ENCODE peak calls at places on chromosomes 13 and 19, in eight cellular contexts. One of them, this sample, is unnamed.

GRCh38 chr13:99900960-99901359 is 70.6 kb downstream of the ZIC5 start:
- DNase-seq in cardiac muscle cell: no peak
- DNase-seq in CD8-positive, alpha-beta T cell: no peak
- DNase-seq in H1: no peak
- DNase-seq in NCI-H2107: no peak
- DNase-seq in IMR-90: no peak
- DNase-seq in T follicular helper cell: no peak
- DNase-seq in T-cell: no peak
- DNase-seq in this sample: no peak

GRCh38 chr19:42596391-42597071 is 1.8 kb upstream of the CEACAM8 start:
- DNase-seq in IMR-90: no peak
- DNase-seq in CD8-positive, alpha-beta T cell: peak
- DNase-seq in cardiac muscle cell: peak
- DNase-seq in NCI-H2107: no peak
- DNase-seq in T-cell: no peak
- DNase-seq in H1: peak
- DNase-seq in T follicular helper cell: peak
- DNase-seq in this sample: peak

GRCh38 chr19:15262011-15262410 is 29.8 kb upstream of the EPHX3 start:
- DNase-seq in CD8-positive, alpha-beta T cell: no peak
- DNase-seq in IMR-90: no peak
- DNase-seq in NCI-H2107: no peak
- DNase-seq in cardiac muscle cell: no peak
- DNase-seq in T follicular helper cell: no peak
- DNase-seq in H1: no peak
- DNase-seq in T-cell: no peak
- DNase-seq in this sample: no peak

GRCh38 chr13:109655206-109655600 is 131.2 kb downstream of the IRS2 start:
- DNase-seq in CD8-positive, alpha-beta T cell: no peak
- DNase-seq in T-cell: no peak
- DNase-seq in IMR-90: no peak
- DNase-seq in cardiac muscle cell: peak
- DNase-seq in T follicular helper cell: no peak
- DNase-seq in H1: no peak
- DNase-seq in NCI-H2107: no peak
- DNase-seq in this sample: peak

GRCh38 chr19:1469936-1470863 is 8.8 kb downstream of the C19orf25 start:
- DNase-seq in H1: peak
- DNase-seq in NCI-H2107: no peak
- DNase-seq in T-cell: peak
- DNase-seq in cardiac muscle cell: no peak
- DNase-seq in IMR-90: no peak
- DNase-seq in T follicular helper cell: peak
- DNase-seq in CD8-positive, alpha-beta T cell: peak
- DNase-seq in this sample: no peak

GRCh38 chr13:31022491-31022890 is 90.0 kb downstream of the TEX26 start:
- DNase-seq in IMR-90: no peak
- DNase-seq in cardiac muscle cell: no peak
- DNase-seq in NCI-H2107: no peak
- DNase-seq in CD8-positive, alpha-beta T cell: no peak
- DNase-seq in T follicular helper cell: no peak
- DNase-seq in H1: no peak
- DNase-seq in T-cell: no peak
- DNase-seq in this sample: no peak

GRCh38 chr19:38506723-38507550 is 73.4 kb downstream of the RYR1 start:
- DNase-seq in T-cell: peak
- DNase-seq in cardiac muscle cell: peak
- DNase-seq in CD8-positive, alpha-beta T cell: peak
- DNase-seq in NCI-H2107: no peak
- DNase-seq in IMR-90: no peak
- DNase-seq in T follicular helper cell: peak
- DNase-seq in H1: peak
- DNase-seq in this sample: peak

GRCh38 chr13:87779451-87779850 is 108.3 kb downstream of the SLITRK5 start:
- DNase-seq in H1: no peak
- DNase-seq in T-cell: no peak
- DNase-seq in IMR-90: no peak
- DNase-seq in NCI-H2107: no peak
- DNase-seq in cardiac muscle cell: no peak
- DNase-seq in CD8-positive, alpha-beta T cell: no peak
- DNase-seq in T follicular helper cell: no peak
- DNase-seq in this sample: no peak

GRCh38 chr13:51895906-51896888 is 34.4 kb downstream of the CCDC70 start:
- DNase-seq in IMR-90: peak
- DNase-seq in NCI-H2107: no peak
- DNase-seq in cardiac muscle cell: peak
- DNase-seq in H1: peak
- DNase-seq in T-cell: peak
- DNase-seq in T follicular helper cell: peak
- DNase-seq in CD8-positive, alpha-beta T cell: peak
- DNase-seq in this sample: peak

GRCh38 chr19:33344611-33345010 is 28.9 kb upstream of the CEBPG start:
- DNase-seq in T-cell: no peak
- DNase-seq in cardiac muscle cell: no peak
- DNase-seq in T follicular helper cell: no peak
- DNase-seq in IMR-90: no peak
- DNase-seq in NCI-H2107: no peak
- DNase-seq in H1: no peak
- DNase-seq in CD8-positive, alpha-beta T cell: no peak
- DNase-seq in this sample: no peak

GRCh38 chr13:37869756-37870488 is at the start of gene TRPC4:
- DNase-seq in T follicular helper cell: no peak
- DNase-seq in cardiac muscle cell: peak
- DNase-seq in H1: peak
- DNase-seq in IMR-90: peak
- DNase-seq in T-cell: no peak
- DNase-seq in CD8-positive, alpha-beta T cell: no peak
- DNase-seq in NCI-H2107: no peak
- DNase-seq in this sample: peak

GRCh38 chr19:29521291-29522075 is 4.3 kb upstream of the VSTM2B start:
- DNase-seq in CD8-positive, alpha-beta T cell: no peak
- DNase-seq in cardiac muscle cell: no peak
- DNase-seq in NCI-H2107: no peak
- DNase-seq in T-cell: no peak
- DNase-seq in T follicular helper cell: no peak
- DNase-seq in IMR-90: no peak
- DNase-seq in H1: no peak
- DNase-seq in this sample: no peak

GRCh38 chr19:31502536-31503170 is 153.4 kb upstream of the TSHZ3 start:
- DNase-seq in NCI-H2107: no peak
- DNase-seq in cardiac muscle cell: no peak
- DNase-seq in T-cell: no peak
- DNase-seq in T follicular helper cell: no peak
- DNase-seq in H1: peak
- DNase-seq in IMR-90: no peak
- DNase-seq in CD8-positive, alpha-beta T cell: no peak
- DNase-seq in this sample: no peak

GRCh38 chr19:3045885-3046603 is 16.3 kb downstream of the TLE5 start:
- DNase-seq in CD8-positive, alpha-beta T cell: no peak
- DNase-seq in H1: peak
- DNase-seq in NCI-H2107: no peak
- DNase-seq in T-cell: no peak
- DNase-seq in IMR-90: no peak
- DNase-seq in T follicular helper cell: no peak
- DNase-seq in cardiac muscle cell: no peak
- DNase-seq in this sample: no peak

GRCh38 chr13:76937416-76937815 is 10.9 kb upstream of the ACOD1 start:
- DNase-seq in NCI-H2107: no peak
- DNase-seq in IMR-90: peak
- DNase-seq in H1: no peak
- DNase-seq in T follicular helper cell: no peak
- DNase-seq in T-cell: no peak
- DNase-seq in cardiac muscle cell: peak
- DNase-seq in CD8-positive, alpha-beta T cell: no peak
- DNase-seq in this sample: no peak

GRCh38 chr13:30124131-30124768 is 183.1 kb downstream of the KATNAL1 start:
- DNase-seq in CD8-positive, alpha-beta T cell: no peak
- DNase-seq in T-cell: no peak
- DNase-seq in H1: no peak
- DNase-seq in cardiac muscle cell: no peak
- DNase-seq in IMR-90: no peak
- DNase-seq in NCI-H2107: no peak
- DNase-seq in T follicular helper cell: no peak
- DNase-seq in this sample: no peak

GRCh38 chr19:403221-404036 is 5.5 kb downstream of the C2CD4C start:
- DNase-seq in T-cell: no peak
- DNase-seq in NCI-H2107: no peak
- DNase-seq in cardiac muscle cell: no peak
- DNase-seq in CD8-positive, alpha-beta T cell: no peak
- DNase-seq in H1: peak
- DNase-seq in IMR-90: no peak
- DNase-seq in T follicular helper cell: no peak
- DNase-seq in this sample: no peak

GRCh38 chr19:2270157-2270571 is 11.8 kb downstream of the PEAK3 start:
- DNase-seq in T-cell: no peak
- DNase-seq in IMR-90: no peak
- DNase-seq in CD8-positive, alpha-beta T cell: peak
- DNase-seq in cardiac muscle cell: no peak
- DNase-seq in T follicular helper cell: no peak
- DNase-seq in NCI-H2107: no peak
- DNase-seq in H1: no peak
- DNase-seq in this sample: peak

GRCh38 chr19:18292810-18293641 is 11.6 kb upstream of the JUND start:
- DNase-seq in T follicular helper cell: no peak
- DNase-seq in cardiac muscle cell: peak
- DNase-seq in H1: peak
- DNase-seq in IMR-90: peak
- DNase-seq in NCI-H2107: no peak
- DNase-seq in CD8-positive, alpha-beta T cell: peak
- DNase-seq in T-cell: no peak
- DNase-seq in this sample: peak

GRCh38 chr13:29369060-29369743 is 226.3 kb downstream of the SLC7A1 start:
- DNase-seq in NCI-H2107: no peak
- DNase-seq in T-cell: no peak
- DNase-seq in IMR-90: peak
- DNase-seq in T follicular helper cell: no peak
- DNase-seq in CD8-positive, alpha-beta T cell: no peak
- DNase-seq in cardiac muscle cell: peak
- DNase-seq in H1: no peak
- DNase-seq in this sample: peak

GRCh38 chr19:46218160-46218559 is 11.4 kb upstream of the IGFL1 start:
- DNase-seq in H1: peak
- DNase-seq in IMR-90: peak
- DNase-seq in T-cell: no peak
- DNase-seq in T follicular helper cell: no peak
- DNase-seq in NCI-H2107: no peak
- DNase-seq in cardiac muscle cell: peak
- DNase-seq in CD8-positive, alpha-beta T cell: peak
- DNase-seq in this sample: peak

GRCh38 chr13:110953833-110954532 is 39.1 kb upstream of the ANKRD10 start:
- DNase-seq in T follicular helper cell: no peak
- DNase-seq in cardiac muscle cell: no peak
- DNase-seq in NCI-H2107: no peak
- DNase-seq in CD8-positive, alpha-beta T cell: no peak
- DNase-seq in IMR-90: no peak
- DNase-seq in T-cell: no peak
- DNase-seq in H1: peak
- DNase-seq in this sample: no peak

GRCh38 chr13:38759390-38759789 is 72.5 kb downstream of the FREM2 start:
- DNase-seq in IMR-90: no peak
- DNase-seq in T follicular helper cell: no peak
- DNase-seq in H1: no peak
- DNase-seq in T-cell: no peak
- DNase-seq in CD8-positive, alpha-beta T cell: no peak
- DNase-seq in cardiac muscle cell: no peak
- DNase-seq in NCI-H2107: no peak
- DNase-seq in this sample: no peak

GRCh38 chr13:94157705-94158218 is 321.7 kb downstream of the DCT start:
- DNase-seq in T-cell: no peak
- DNase-seq in IMR-90: no peak
- DNase-seq in CD8-positive, alpha-beta T cell: no peak
- DNase-seq in T follicular helper cell: no peak
- DNase-seq in cardiac muscle cell: peak
- DNase-seq in NCI-H2107: no peak
- DNase-seq in H1: no peak
- DNase-seq in this sample: no peak

GRCh38 chr13:66886248-66886647 is 343.9 kb downstream of the PCDH9 start:
- DNase-seq in T-cell: no peak
- DNase-seq in cardiac muscle cell: no peak
- DNase-seq in CD8-positive, alpha-beta T cell: no peak
- DNase-seq in NCI-H2107: no peak
- DNase-seq in T follicular helper cell: no peak
- DNase-seq in H1: no peak
- DNase-seq in IMR-90: no peak
- DNase-seq in this sample: no peak

GRCh38 chr19:3343619-3344502 is 22.5 kb upstream of the NFIC start:
- DNase-seq in CD8-positive, alpha-beta T cell: peak
- DNase-seq in H1: no peak
- DNase-seq in T-cell: peak
- DNase-seq in NCI-H2107: no peak
- DNase-seq in IMR-90: peak
- DNase-seq in T follicular helper cell: no peak
- DNase-seq in cardiac muscle cell: peak
- DNase-seq in this sample: peak

This sample was measured in NB4.